ENCODE peak calls at places on chromosomes 3 and 15, in eight cellular contexts. J is NCI-H446 treated with DMSO at 0.1 percent for 48 hours, A is bronchial epithelial cell, S is RCC 7860, F is NCI-H2081, U is GM19239, Y is GM23338, X is uterus. P is an unnamed sample.

GRCh38 chr3:195204360-195205166 is 66.4 kb downstream of the XXYLT1 start:
- DNase-seq in Y (no peak), J (peak; percentile 86), X (peak; percentile 24), A (no peak), S (peak; percentile 95), U (no peak), F (peak; percentile 69), P (no peak)

GRCh38 chr15:63363292-63363691 is 18.4 kb downstream of the CA12 start:
- DNase-seq in F (no peak), Y (no peak), S (no peak), X (no peak), U (no peak), A (no peak), J (no peak), P (no peak)

GRCh38 chr3:120357807-120358206 is 8.7 kb upstream of the LRRC58 start:
- DNase-seq in A (no peak), F (no peak), U (no peak), J (no peak), X (no peak), S (no peak), Y (peak; percentile 19), P (no peak)

GRCh38 chr3:186483611-186484340 is 60.4 kb downstream of the CRYGS start:
- DNase-seq in S (no peak), Y (no peak), F (no peak), J (no peak), U (no peak), X (no peak), A (no peak), P (no peak)

GRCh38 chr3:55445551-55445950 is 41.6 kb downstream of the WNT5A start:
- DNase-seq in J (no peak), S (peak; percentile 58), Y (no peak), A (no peak), F (no peak), X (no peak), U (no peak), P (no peak)

GRCh38 chr3:146050700-146051099 is 110.3 kb downstream of the PLOD2 start:
- DNase-seq in Y (no peak), A (no peak), S (no peak), U (no peak), X (no peak), F (no peak), J (no peak), P (no peak)

GRCh38 chr3:16239082-16239770 is 25.5 kb downstream of the DPH3 start:
- DNase-seq in J (peak; percentile 93), Y (no peak), A (no peak), U (no peak), F (no peak), S (no peak), X (no peak), P (no peak)

GRCh38 chr3:170154569-170155143 is 26.9 kb downstream of the PHC3 start:
- DNase-seq in S (no peak), X (no peak), J (no peak), F (no peak), Y (no peak), U (peak; percentile 28), A (no peak), P (no peak)

GRCh38 chr15:70387086-70387485 is 289.4 kb upstream of the TLE3 start:
- DNase-seq in J (no peak), S (no peak), U (no peak), X (no peak), F (no peak), Y (no peak), A (no peak), P (no peak)

GRCh38 chr3:39637807-39638206 is 170.3 kb downstream of the MOBP start:
- DNase-seq in X (no peak), A (peak; percentile 73), Y (peak; percentile 22), F (no peak), J (no peak), U (no peak), S (peak; percentile 39), P (no peak)

GRCh38 chr3:35505181-35505580 is 134.1 kb upstream of the ARPP21 start:
- DNase-seq in J (no peak), U (no peak), Y (peak; percentile 85), A (no peak), S (no peak), F (no peak), X (no peak), P (no peak)

GRCh38 chr3:31439888-31440287 is 92.8 kb upstream of the STT3B start:
- DNase-seq in S (no peak), U (no peak), Y (no peak), A (no peak), X (no peak), J (no peak), F (no peak), P (no peak)

GRCh38 chr3:106590259-106590658 is 721.4 kb upstream of the CBLB start:
- DNase-seq in S (no peak), F (no peak), J (no peak), A (peak; percentile 68), X (no peak), U (no peak), Y (no peak), P (no peak)

GRCh38 chr15:26628071-26628470 is 144.8 kb downstream of the GABRB3 start:
- DNase-seq in Y (no peak), U (no peak), X (no peak), J (no peak), S (peak; percentile 29), F (peak; percentile 77), A (peak; percentile 63), P (no peak)

GRCh38 chr15:75672646-75673425 is 25.1 kb downstream of the SNX33 start:
- DNase-seq in U (no peak), S (no peak), Y (peak; percentile 59), X (no peak), F (no peak), J (no peak), A (peak; percentile 81), P (no peak)

GRCh38 chr3:191869738-191870418 is 408.9 kb downstream of the PYDC2 start:
- DNase-seq in S (no peak), F (no peak), Y (peak; percentile 27), X (no peak), J (no peak), A (no peak), U (no peak), P (no peak)

GRCh38 chr3:134496481-134497071 is 10.7 kb downstream of the CEP63 start:
- DNase-seq in Y (no peak), J (no peak), F (no peak), S (no peak), U (no peak), X (no peak), A (peak; percentile 33), P (no peak)

GRCh38 chr3:20878676-20879075 is 692.7 kb upstream of the SGO1 start:
- DNase-seq in Y (no peak), A (no peak), J (peak; percentile 3), U (no peak), S (no peak), F (no peak), X (no peak), P (no peak)

GRCh38 chr15:79853492-79854328 is 43.1 kb downstream of the MTHFS start:
- DNase-seq in S (peak; percentile 76), X (peak; percentile 46), U (peak; percentile 55), A (peak; percentile 92), J (peak; percentile 37), F (peak; percentile 71), Y (peak; percentile 88), P (peak; percentile 37)

GRCh38 chr15:101143321-101143720 is 108.5 kb downstream of the CHSY1 start:
- DNase-seq in U (no peak), X (no peak), Y (no peak), A (peak; percentile 28), J (no peak), S (no peak), F (no peak), P (no peak)

GRCh38 chr15:60589253-60589652 is 110.3 kb upstream of the ICE2 start:
- DNase-seq in F (no peak), U (no peak), A (no peak), S (no peak), J (no peak), Y (no peak), X (no peak), P (peak; percentile 36)

GRCh38 chr15:42348083-42348482 is 11.2 kb upstream of the CAPN3 start:
- DNase-seq in Y (no peak), X (no peak), A (peak; percentile 51), J (no peak), U (no peak), F (no peak), S (peak; percentile 90), P (no peak)

GRCh38 chr3:134365766-134366065 is 8.5 kb downstream of the AMOTL2 start:
- DNase-seq in Y (no peak), F (no peak), J (no peak), X (no peak), S (no peak), A (no peak), U (no peak), P (no peak)

GRCh38 chr15:72688697-72689096 is 2.7 kb downstream of the BBS4 start:
- DNase-seq in F (no peak), X (no peak), U (no peak), J (no peak), A (no peak), Y (no peak), S (no peak), P (no peak)